ENCODE peak calls at places on chromosomes 4 and X, in four cellular contexts. P, Y, A and K are unnamed samples. For H3K4me1, the result is how much of the 10 kb centered on the place peaks cover.

GRCh38 chr4:17561195-17561909 is 15.6 kb upstream of the LAP3 start:
- DNase-seq in A (no peak), Y (no peak), P (no peak), K (no peak)

GRCh38 chr4:69896530-69897116 is 34.2 kb upstream of the CSN1S1 start:
- DNase-seq in A (no peak), P (no peak), Y (no peak), K (no peak)

GRCh38 chr4:47221721-47222120 is 190.4 kb downstream of the GABRB1 start:
- DNase-seq in P (no peak), Y (no peak), A (no peak), K (no peak)

GRCh38 chr4:73883306-73883705 is 14.1 kb downstream of the CXCL1 start:
- DNase-seq in P (no peak), A (no peak), Y (no peak), K (no peak)

GRCh38 chr4:95377511-95377910 is 171.3 kb downstream of the UNC5C start:
- DNase-seq in A (no peak), P (no peak), Y (no peak), K (no peak)

GRCh38 chr4:123587983-123588494 is 191.4 kb downstream of the SPRY1 start:
- DNase-seq in A (no peak), P (no peak), Y (peak), K (no peak)

GRCh38 chr4:66376921-66377320 is 706.6 kb upstream of the EPHA5 start:
- DNase-seq in P (no peak), A (no peak), Y (no peak), K (no peak)

GRCh38 chr4:88697588-88698329 is at the start of gene NAP1L5:
- DNase-seq in Y (peak), P (peak), A (peak), K (peak)

GRCh38 chr4:5707366-5708133 is 809 bp downstream of the EVC2 start:
- DNase-seq in A (no peak), Y (no peak), P (no peak), K (no peak)

GRCh38 chr4:5710962-5711478 is at the start of gene EVC:
- DNase-seq in P (peak), A (peak), Y (peak), K (peak)

GRCh38 chr4:5708171-5708828 is at the start of gene EVC2:
- DNase-seq in Y (peak), P (peak), A (peak), K (peak)

GRCh38 chr4:5710065-5710961 is 688 bp upstream of the EVC start:
- DNase-seq in P (no peak), Y (no peak), A (no peak), K (no peak)

GRCh38 chr4:5708829-5709680 is 696 bp upstream of the EVC2 start:
- DNase-seq in P (no peak), A (no peak), Y (peak), K (peak)
- H3K4me1 ChIP-seq in P (under half), A (under half), Y (under half), K (under half)

DNA sequence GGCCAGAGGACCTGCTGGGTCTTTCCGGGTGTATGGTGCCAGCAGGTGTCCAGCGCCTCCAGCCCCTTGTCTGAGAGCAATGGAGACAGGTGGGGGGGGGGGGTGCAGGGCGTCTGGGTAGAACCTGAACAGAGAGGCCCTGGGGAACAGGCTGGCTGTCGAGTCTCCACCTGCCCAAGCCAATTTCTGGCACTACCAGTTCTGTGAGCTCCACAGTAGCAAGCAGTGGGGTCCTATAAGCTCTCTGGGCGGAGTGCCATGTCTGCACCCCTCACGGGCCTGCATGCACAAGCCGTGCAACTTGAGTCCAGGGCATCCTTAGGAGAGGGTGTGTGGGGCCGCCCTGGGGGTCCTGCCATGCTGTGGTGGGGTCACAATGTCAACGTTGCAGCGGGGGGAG is 10.1 kb upstream of the FGFR3 start:
- DNase-seq in Y (no peak), A (no peak), P (no peak), K (no peak)
- H3K4me1 ChIP-seq in Y (under half), A (under half), P (under half), K (under half)

GRCh38 chr4:149795256-149795655 is 20.4 kb downstream of the IQCM start:
- DNase-seq in Y (peak), A (no peak), P (no peak), K (no peak)
- H3K4me1 ChIP-seq in Y (under half), A (under half), P (under half), K (under half)

GRCh38 chr4:2793578-2793919 is 664 bp downstream of the SH3BP2 start:
- DNase-seq in P (no peak), Y (peak), A (no peak), K (peak)

GRCh38 chr4:2792711-2793577 is at the start of gene SH3BP2:
- DNase-seq in A (peak), P (peak), Y (peak), K (peak)

GRCh38 chr4:2795558-2796260 is 2.8 kb downstream of the SH3BP2 start:
- DNase-seq in P (no peak), A (no peak), Y (peak), K (no peak)

GRCh38 chr4:2794707-2795557 is 2.0 kb downstream of the SH3BP2 start:
- DNase-seq in Y (peak), A (peak), P (peak), K (no peak)

DNA sequence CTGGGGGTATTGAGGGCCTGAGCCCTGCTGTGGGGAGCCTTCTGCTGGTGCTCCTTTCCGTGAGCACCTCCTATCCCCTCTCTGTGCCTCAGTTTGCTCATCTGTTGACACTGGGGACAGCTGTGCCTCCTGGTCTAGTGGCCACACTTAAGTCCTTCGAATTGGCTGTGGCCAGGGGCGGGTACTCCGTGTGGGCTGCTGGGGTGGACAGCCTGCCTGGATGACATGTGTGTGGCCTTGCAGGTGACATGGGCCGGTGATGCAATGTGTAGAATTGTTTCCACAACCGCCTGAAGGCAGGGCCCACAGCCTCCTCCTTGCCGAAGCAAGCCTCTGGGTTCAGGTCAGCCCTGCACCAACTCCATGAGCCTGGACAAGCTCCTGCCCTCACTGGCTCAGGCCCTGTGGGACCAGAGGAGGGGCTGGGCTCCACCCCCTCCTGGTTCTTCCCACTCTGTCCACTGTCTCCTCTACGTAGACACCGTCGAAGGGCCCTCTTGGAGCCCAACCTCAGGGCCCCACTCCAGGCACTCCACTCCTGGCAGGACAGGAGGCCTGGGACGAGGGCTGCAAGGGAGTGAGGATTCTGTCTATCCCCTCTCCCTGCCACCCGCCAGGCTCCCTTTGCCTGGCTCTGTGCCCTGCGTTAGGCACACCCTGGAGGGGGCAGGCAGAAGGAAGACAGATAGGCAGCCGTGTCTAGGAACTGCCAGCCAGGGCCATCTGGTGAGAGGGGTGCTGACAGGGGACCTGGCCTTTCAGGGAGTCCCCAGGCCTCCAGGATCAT is 1.2 kb downstream of the SH3BP2 start:
- DNase-seq in A (no peak), P (no peak), Y (peak), K (peak)
- H3K4me1 ChIP-seq in A (half or more), P (half or more), Y (half or more), K (under half)

GRCh38 chrX:45843518-45843917 is 642.8 kb upstream of the DIPK2B start:
- DNase-seq in Y (no peak), P (no peak), A (no peak), K (no peak)

GRCh38 chrX:45842207-45842900 is 641.7 kb upstream of the DIPK2B start:
- DNase-seq in Y (no peak), P (no peak), A (no peak), K (no peak)

GRCh38 chrX:45845142-45845541 is 644.5 kb upstream of the DIPK2B start:
- DNase-seq in P (no peak), A (no peak), Y (no peak), K (no peak)

GRCh38 chrX:45842916-45843315 is 642.2 kb upstream of the DIPK2B start:
- DNase-seq in Y (no peak), P (no peak), A (no peak), K (no peak)

GRCh38 chrX:45840411-45840950 is 639.8 kb upstream of the DIPK2B start:
- DNase-seq in Y (no peak), P (no peak), A (no peak), K (no peak)
- H3K4me1 ChIP-seq in Y (under half), P (under half), A (under half), K (under half)

GRCh38 chr4:55033296-55033695 is 92.1 kb downstream of the KDR start:
- DNase-seq in A (no peak), Y (no peak), P (no peak), K (no peak)

GRCh38 chr4:55037728-55038127 is 87.7 kb downstream of the KDR start:
- DNase-seq in A (no peak), P (no peak), Y (no peak), K (no peak)

GRCh38 chr4:55038176-55038890 is 87.1 kb downstream of the KDR start:
- DNase-seq in A (peak), Y (no peak), P (peak), K (no peak)

GRCh38 chr4:55035892-55036291 is 89.5 kb downstream of the KDR start:
- DNase-seq in Y (no peak), A (no peak), P (no peak), K (no peak)

GRCh38 chr4:55036405-55036804 is 89.0 kb downstream of the KDR start:
- DNase-seq in P (no peak), A (no peak), Y (no peak), K (peak)
- H3K4me1 ChIP-seq in P (under half), A (under half), Y (under half), K (under half)

DNA sequence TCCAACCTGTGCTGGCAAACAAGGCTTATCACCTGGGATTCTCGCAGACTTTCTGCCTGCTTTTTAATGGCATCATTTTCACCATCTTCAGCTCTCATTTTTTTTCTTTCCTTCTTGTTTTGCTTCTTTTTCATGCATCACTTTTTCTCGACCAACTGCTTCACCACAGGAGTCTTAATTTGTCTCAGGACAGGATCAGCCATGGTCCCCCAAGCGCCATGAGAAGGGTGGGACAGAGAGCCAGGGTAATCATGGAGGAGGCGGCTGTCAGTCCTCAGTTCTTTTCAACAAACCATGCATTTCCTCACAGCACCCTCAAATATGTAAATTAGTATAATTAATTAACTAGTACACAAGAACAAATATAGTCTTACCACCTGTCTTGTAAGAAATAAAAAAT is 19.3 kb downstream of the EIF4E start:
- DNase-seq in Y (no peak), P (no peak), A (no peak), K (no peak)
- H3K4me1 ChIP-seq in Y (under half), P (under half), A (under half), K (under half)